ENCODE peak calls at places on chromosome 10, in eight cellular contexts. C, E, Z, J, P, H, T and I are unnamed samples.

GRCh38 chr10:29181936-29182335 is 106.9 kb upstream of the LYZL1 start:
- DNase-seq in C (no peak), T (no peak), H (no peak), E (no peak), Z (no peak), P (no peak), J (no peak), I (no peak)

GRCh38 chr10:100143756-100144155 is 42.1 kb downstream of the ERLIN1 start:
- DNase-seq in C (no peak), Z (no peak), T (no peak), P (no peak), E (no peak), H (no peak), J (no peak), I (no peak)

GRCh38 chr10:113131611-113132330 is 181.7 kb downstream of the TCF7L2 start:
- DNase-seq in E (no peak), T (no peak), Z (no peak), J (no peak), C (peak), P (no peak), H (no peak), I (no peak)

GRCh38 chr10:102420443-102420809 is 210 bp upstream of the FBXL15 start:
- DNase-seq in J (peak), P (no peak), Z (no peak), T (peak), E (no peak), H (no peak), C (no peak), I (no peak)

GRCh38 chr10:98364432-98365102 is 50.4 kb downstream of the PYROXD2 start:
- DNase-seq in H (no peak), P (no peak), C (no peak), Z (no peak), E (no peak), T (no peak), J (no peak), I (no peak)

GRCh38 chr10:69723653-69724052 is 78.1 kb upstream of the COL13A1 start:
- DNase-seq in Z (no peak), T (no peak), J (no peak), E (no peak), C (no peak), P (no peak), H (no peak), I (no peak)

GRCh38 chr10:121526801-121527221 is 71.4 kb downstream of the FGFR2 start:
- DNase-seq in J (no peak), P (no peak), T (no peak), C (no peak), Z (no peak), E (no peak), H (no peak), I (no peak)

GRCh38 chr10:94361161-94361794 is 1.5 kb downstream of the NOC3L start:
- DNase-seq in H (no peak), J (peak), Z (peak), T (no peak), E (no peak), C (no peak), P (peak), I (no peak)

GRCh38 chr10:60257767-60258428 is 131.8 kb downstream of the ANK3 start:
- DNase-seq in P (no peak), Z (no peak), E (no peak), H (no peak), C (no peak), J (no peak), T (peak), I (no peak)

GRCh38 chr10:14879055-14879800 is 562 bp downstream of the SUV39H2 start:
- DNase-seq in Z (peak), E (no peak), J (no peak), C (no peak), P (peak), T (peak), H (peak), I (no peak)

GRCh38 chr10:70692043-70692603 is 19.8 kb downstream of the ADAMTS14 start:
- DNase-seq in H (no peak), C (no peak), T (no peak), P (no peak), E (no peak), Z (no peak), J (no peak), I (no peak)

GRCh38 chr10:18204050-18204449 is 63.8 kb downstream of the CACNB2 start:
- DNase-seq in T (no peak), P (no peak), Z (no peak), H (no peak), C (no peak), J (no peak), E (no peak), I (no peak)

GRCh38 chr10:69319911-69320316 is 41.6 kb downstream of the HK1 start:
- DNase-seq in T (no peak), J (no peak), P (no peak), E (no peak), Z (no peak), C (no peak), H (no peak), I (no peak)

GRCh38 chr10:9608592-9608991 is 1409.1 kb upstream of the CELF2 start:
- DNase-seq in E (no peak), H (no peak), Z (no peak), C (no peak), T (peak), J (no peak), P (peak), I (no peak)

GRCh38 chr10:48550977-48551376 is 53.9 kb downstream of the ARHGAP22 start:
- DNase-seq in P (no peak), T (no peak), J (no peak), E (no peak), C (no peak), Z (no peak), H (no peak), I (no peak)

GRCh38 chr10:97353945-97354344 is 19.4 kb upstream of the FRAT2 start:
- DNase-seq in Z (no peak), P (no peak), J (no peak), H (no peak), C (no peak), E (no peak), T (no peak), I (no peak)

GRCh38 chr10:48794074-48794473 is 109.4 kb downstream of the WDFY4 start:
- DNase-seq in C (no peak), E (no peak), H (no peak), Z (peak), J (no peak), P (peak), T (no peak), I (no peak)

GRCh38 chr10:97737770-97738265 is 890 bp downstream of the ZFYVE27 start:
- DNase-seq in H (no peak), T (no peak), Z (peak), C (no peak), E (no peak), P (no peak), J (no peak), I (no peak)

GRCh38 chr10:118564652-118565051 is 30.8 kb downstream of the PRLHR start:
- DNase-seq in J (no peak), C (no peak), Z (peak), E (peak), H (no peak), P (no peak), T (no peak), I (no peak)

GRCh38 chr10:132497788-132498561 is 39.6 kb upstream of the INPP5A start:
- DNase-seq in T (no peak), P (no peak), C (peak), E (peak), Z (no peak), H (no peak), J (peak), I (no peak)

GRCh38 chr10:93751832-93752231 is 5.9 kb upstream of the LGI1 start:
- DNase-seq in H (no peak), P (no peak), E (peak), Z (peak), T (peak), J (no peak), C (no peak), I (no peak)

GRCh38 chr10:31760674-31761081 is 168.0 kb downstream of the ARHGAP12 start:
- DNase-seq in Z (no peak), H (no peak), C (no peak), J (peak), T (peak), E (peak), P (no peak), I (no peak)

GRCh38 chr10:131698986-131699385 is 201.8 kb upstream of the PPP2R2D start:
- DNase-seq in H (no peak), T (no peak), E (no peak), P (no peak), C (peak), Z (no peak), J (no peak), I (no peak)

DNA sequence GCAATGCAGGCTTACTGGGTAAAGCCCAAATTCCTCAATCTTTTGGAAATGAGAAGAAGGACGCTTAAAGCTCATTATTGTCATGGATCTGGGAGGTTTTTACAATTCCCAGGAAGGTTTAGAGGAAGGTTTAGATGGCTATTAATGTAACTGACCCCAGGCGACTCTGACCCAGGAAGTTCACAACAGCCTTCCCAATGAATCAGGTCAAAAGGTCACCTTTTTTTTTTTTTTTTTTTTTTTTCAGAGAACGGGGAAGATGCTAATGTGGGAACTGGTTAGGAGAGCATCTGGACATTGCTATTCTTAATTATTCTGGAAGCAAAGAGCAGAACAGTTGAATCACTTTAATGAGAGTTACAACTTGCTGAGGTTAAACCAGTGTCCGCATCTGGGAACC is 149.9 kb upstream of the ITGB1 start:
- DNase-seq in H (no peak), E (no peak), P (no peak), J (no peak), C (no peak), T (no peak), Z (no peak), I (no peak)
- H3K27ac ChIP-seq in H (no peak), E (no peak), P (no peak), J (no peak), C (no peak), T (no peak), Z (no peak), I (no peak)

GRCh38 chr10:130340816-130341215 is 204.6 kb downstream of the GLRX3 start:
- DNase-seq in T (no peak), C (no peak), P (no peak), Z (no peak), H (no peak), E (no peak), J (no peak), I (no peak)

GRCh38 chr10:130339091-130339490 is 202.9 kb downstream of the GLRX3 start:
- DNase-seq in T (no peak), Z (no peak), E (no peak), J (no peak), P (no peak), H (no peak), C (no peak), I (no peak)

GRCh38 chr10:130339911-130340310 is 203.7 kb downstream of the GLRX3 start:
- DNase-seq in T (no peak), C (no peak), H (no peak), J (no peak), P (no peak), Z (no peak), E (no peak), I (no peak)

GRCh38 chr10:130338588-130339070 is 202.4 kb downstream of the GLRX3 start:
- DNase-seq in T (no peak), J (no peak), Z (no peak), H (no peak), P (no peak), C (no peak), E (no peak), I (no peak)

GRCh38 chr10:130341325-130341724 is 205.1 kb downstream of the GLRX3 start:
- DNase-seq in T (peak), H (no peak), C (no peak), E (peak), Z (no peak), J (peak), P (no peak), I (no peak)
- TF ChIP-seq CTCF in T (peak), H (no peak), C (no peak), E (peak), Z (no peak), J (peak), P (no peak), I (no peak)

GRCh38 chr10:3911713-3912442 is 126.9 kb upstream of the KLF6 start:
- DNase-seq in Z (peak), P (peak), E (no peak), T (no peak), C (no peak), J (no peak), H (no peak), I (no peak)
- H3K27ac ChIP-seq in Z (peak), P (peak), E (no peak), T (no peak), C (peak), J (no peak), H (no peak), I (no peak)

GRCh38 chr10:76675951-76676587 is 961.5 kb downstream of the KCNMA1 start:
- DNase-seq in C (peak), J (no peak), Z (peak), T (peak), P (peak), E (no peak), H (no peak), I (no peak)
- TF ChIP-seq CTCF in C (no peak), J (no peak), Z (no peak), T (no peak), P (no peak), E (no peak), H (no peak), I (no peak)

GRCh38 chr10:86400705-86401587 is 34.4 kb upstream of the GRID1 start:
- DNase-seq in C (peak), P (no peak), H (peak), Z (no peak), J (peak), E (peak), T (peak), I (peak)
- H3K27ac ChIP-seq in C (peak), P (no peak), H (peak), Z (peak), J (peak), E (peak), T (peak), I (peak)

GRCh38 chr10:120327671-120328070 is 129.4 kb upstream of the PLPP4 start:
- DNase-seq in J (no peak), P (no peak), T (no peak), C (no peak), H (no peak), Z (no peak), E (no peak), I (no peak)

GRCh38 chr10:120328647-120329046 is 128.4 kb upstream of the PLPP4 start:
- DNase-seq in H (no peak), T (no peak), J (no peak), C (no peak), E (no peak), P (no peak), Z (no peak), I (no peak)
- TF ChIP-seq CTCF in H (no peak), T (no peak), J (no peak), C (no peak), E (no peak), P (peak), Z (no peak), I (no peak)

GRCh38 chr10:2979267-2979660 is 88.1 kb upstream of the PFKP start:
- DNase-seq in E (no peak), C (no peak), Z (no peak), T (no peak), P (no peak), H (no peak), J (no peak), I (no peak)
- H3K27ac ChIP-seq in E (no peak), C (no peak), Z (no peak), T (no peak), P (no peak), H (no peak), J (no peak), I (no peak)

GRCh38 chr10:123634221-123634620 is 31.9 kb upstream of the GPR26 start:
- DNase-seq in Z (no peak), E (no peak), P (no peak), T (no peak), J (no peak), C (no peak), H (no peak), I (no peak)

GRCh38 chr10:123637326-123637880 is 28.8 kb upstream of the GPR26 start:
- DNase-seq in T (peak), E (no peak), J (no peak), P (peak), Z (peak), C (no peak), H (no peak), I (no peak)

GRCh38 chr10:123635131-123635530 is 31.0 kb upstream of the GPR26 start:
- DNase-seq in E (no peak), P (no peak), H (no peak), J (no peak), C (no peak), Z (no peak), T (no peak), I (no peak)

GRCh38 chr10:123636598-123637325 is 29.4 kb upstream of the GPR26 start:
- DNase-seq in T (peak), P (no peak), J (no peak), Z (peak), C (no peak), H (no peak), E (no peak), I (no peak)

DNA sequence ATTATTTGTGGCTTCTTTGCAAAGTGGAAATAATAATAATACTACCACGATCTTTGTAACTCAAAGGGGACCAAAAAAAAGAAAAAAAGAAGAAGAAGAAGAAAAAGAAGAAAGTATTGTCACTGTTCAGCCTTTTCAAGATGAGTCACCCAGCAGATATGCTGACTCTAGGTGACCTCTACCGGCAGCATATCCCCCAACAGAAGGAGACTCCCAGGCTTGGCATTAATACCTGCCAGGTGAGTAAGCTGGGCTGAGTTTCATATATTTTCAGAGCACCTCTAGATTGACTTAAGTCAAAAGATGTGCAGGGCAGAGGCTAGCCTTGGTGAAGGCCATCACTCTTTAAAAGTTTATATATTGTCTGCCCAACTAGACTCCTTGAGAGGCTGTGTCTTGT is 30.4 kb upstream of the GPR26 start:
- DNase-seq in Z (peak), E (no peak), J (no peak), C (no peak), T (peak), P (peak), H (no peak), I (no peak)
- TF ChIP-seq CTCF in Z (no peak), E (no peak), J (no peak), C (no peak), T (no peak), P (no peak), H (no peak), I (no peak)

GRCh38 chr10:88243847-88244730 is 339.0 kb downstream of the RNLS start:
- DNase-seq in H (no peak), C (peak), J (peak), E (no peak), P (no peak), Z (no peak), T (peak), I (no peak)

GRCh38 chr10:88244781-88245350 is 338.3 kb downstream of the RNLS start:
- DNase-seq in J (no peak), T (no peak), Z (no peak), P (no peak), H (no peak), C (no peak), E (no peak), I (no peak)

GRCh38 chr10:88249450-88249849 is 333.7 kb downstream of the RNLS start:
- DNase-seq in J (no peak), Z (no peak), C (no peak), E (no peak), H (no peak), T (no peak), P (peak), I (no peak)

GRCh38 chr10:88243202-88243744 is 339.8 kb downstream of the RNLS start:
- DNase-seq in Z (no peak), P (no peak), C (no peak), J (no peak), H (no peak), E (no peak), T (no peak), I (no peak)

DNA sequence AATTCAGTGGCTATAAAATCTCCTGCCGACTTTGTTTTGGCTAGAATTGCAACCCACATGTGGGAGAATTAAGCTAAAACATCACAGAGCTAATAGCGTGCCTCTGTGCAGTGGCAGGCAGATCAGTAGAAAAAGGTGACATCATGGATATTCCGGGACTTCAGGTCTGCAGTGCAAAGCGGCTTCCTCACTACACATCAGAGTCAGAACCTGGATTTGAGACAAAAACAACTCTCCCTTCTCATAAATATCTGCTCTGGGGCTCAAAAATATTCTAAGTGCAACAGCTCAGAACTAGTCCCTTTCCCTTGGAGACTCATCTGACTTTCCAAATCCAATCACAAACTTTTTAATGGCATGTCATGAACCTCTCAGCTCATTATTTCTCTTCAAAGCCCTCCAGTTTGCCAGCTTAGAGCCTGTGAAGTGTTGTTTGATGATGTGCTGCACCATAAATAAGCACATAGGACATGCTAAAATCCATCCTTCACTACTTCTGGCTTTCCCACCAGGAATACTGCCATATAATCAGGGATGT is 337.1 kb downstream of the RNLS start:
- DNase-seq in T (peak), C (peak), H (no peak), P (no peak), E (no peak), J (no peak), Z (no peak), I (no peak)
- H3K27ac ChIP-seq in T (no peak), C (peak), H (no peak), P (no peak), E (no peak), J (no peak), Z (no peak), I (no peak)